ENCODE peak calls at places on chromosomes 7 and 10, in four cellular contexts. J is CD4-positive, CD25-positive, alpha-beta regulatory T cell; A is right cardiac atrium; D is CD4-positive, alpha-beta memory T cell. H is an unnamed sample.

GRCh38 chr7:30894866-30895408 is 16.7 kb upstream of the AQP1 start:
- DNase-seq in J (no peak), A (no peak), D (no peak), H (no peak)

GRCh38 chr10:6885284-6885683 is 305.2 kb upstream of the PRKCQ start:
- DNase-seq in J (peak; percentile 6), A (no peak), D (no peak), H (peak; percentile 50)

GRCh38 chr10:90579602-90580242 is 278.1 kb downstream of the HTR7 start:
- DNase-seq in J (no peak), A (no peak), D (no peak), H (no peak)

GRCh38 chr7:137045573-137045972 is 177.1 kb downstream of the CHRM2 start:
- DNase-seq in J (no peak), A (no peak), D (no peak), H (no peak)

GRCh38 chr7:22142593-22142992 is 196.9 kb upstream of the CDCA7L start:
- DNase-seq in J (no peak), A (no peak), D (no peak), H (no peak)

GRCh38 chr10:111281516-111281915 is 204.7 kb downstream of the ADRA2A start:
- DNase-seq in J (no peak), A (no peak), D (no peak), H (peak; percentile 14)

GRCh38 chr7:157685430-157686284 is 348.9 kb downstream of the DNAJB6 start:
- DNase-seq in J (no peak), A (no peak), D (no peak), H (no peak)

GRCh38 chr7:111198255-111198654 is 107.3 kb downstream of the LRRN3 start:
- DNase-seq in J (no peak), A (no peak), D (no peak), H (no peak)

GRCh38 chr10:101014966-101015581 is 15.5 kb downstream of the LZTS2 start:
- DNase-seq in J (no peak), A (no peak), D (no peak), H (no peak)

GRCh38 chr7:151384776-151385625 is 24.8 kb downstream of the WDR86 start:
- DNase-seq in J (no peak), A (no peak), D (no peak), H (no peak)

DNA sequence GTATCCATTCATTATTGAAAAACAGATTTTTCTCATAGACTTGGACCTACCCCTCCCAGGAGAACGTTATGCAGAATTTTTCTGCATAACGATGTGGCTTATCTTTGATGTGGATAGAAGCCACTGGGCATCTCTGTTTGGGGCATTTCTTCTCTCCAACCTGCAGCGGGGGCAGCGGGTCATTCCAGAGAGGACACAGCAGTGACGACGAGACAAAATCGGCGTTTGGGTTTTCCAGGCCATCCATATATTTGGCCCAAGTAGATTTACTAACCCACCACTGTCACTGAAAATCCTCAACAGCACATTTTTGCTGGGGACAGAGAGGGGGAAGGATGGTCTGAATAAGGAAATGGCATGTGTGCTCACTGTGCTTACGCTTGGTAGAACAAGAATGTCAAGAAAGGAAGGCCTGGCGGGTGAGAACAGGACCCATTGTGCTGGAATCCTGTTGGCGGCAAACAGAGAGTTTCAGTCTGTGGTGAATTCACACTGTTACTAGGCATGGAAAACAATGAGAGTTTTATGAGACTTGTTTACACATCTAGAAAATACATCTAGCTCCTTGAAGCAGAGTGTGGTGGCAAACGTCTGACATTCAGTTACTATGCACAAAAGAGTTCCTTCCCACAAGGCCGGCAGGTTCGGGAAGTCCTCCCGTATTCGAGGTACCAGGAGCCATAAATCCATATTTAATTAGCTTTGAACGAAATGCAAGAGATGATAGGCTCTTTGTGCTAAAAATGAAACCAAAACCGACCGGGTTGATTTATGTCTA is 299.5 kb upstream of the PITRM1 start:
- DNase-seq in J (peak; percentile 74), A (no peak), D (no peak), H (no peak)
- H3K4me3 ChIP-seq in J (peak overlapping the region; percentile 94), A (peak overlapping the region; percentile 26), D (peak overlapping the region; percentile 10), H (no peak overlapping the region)

GRCh38 chr10:42475168-42476098 is 162.9 kb downstream of the ZNF33B start:
- DNase-seq in J (no peak), A (peak; percentile 23), D (no peak), H (no peak)
- H3K4me3 ChIP-seq in J (no peak overlapping the region), A (peak overlapping the region; percentile 24), D (no peak overlapping the region), H (no peak overlapping the region)

DNA sequence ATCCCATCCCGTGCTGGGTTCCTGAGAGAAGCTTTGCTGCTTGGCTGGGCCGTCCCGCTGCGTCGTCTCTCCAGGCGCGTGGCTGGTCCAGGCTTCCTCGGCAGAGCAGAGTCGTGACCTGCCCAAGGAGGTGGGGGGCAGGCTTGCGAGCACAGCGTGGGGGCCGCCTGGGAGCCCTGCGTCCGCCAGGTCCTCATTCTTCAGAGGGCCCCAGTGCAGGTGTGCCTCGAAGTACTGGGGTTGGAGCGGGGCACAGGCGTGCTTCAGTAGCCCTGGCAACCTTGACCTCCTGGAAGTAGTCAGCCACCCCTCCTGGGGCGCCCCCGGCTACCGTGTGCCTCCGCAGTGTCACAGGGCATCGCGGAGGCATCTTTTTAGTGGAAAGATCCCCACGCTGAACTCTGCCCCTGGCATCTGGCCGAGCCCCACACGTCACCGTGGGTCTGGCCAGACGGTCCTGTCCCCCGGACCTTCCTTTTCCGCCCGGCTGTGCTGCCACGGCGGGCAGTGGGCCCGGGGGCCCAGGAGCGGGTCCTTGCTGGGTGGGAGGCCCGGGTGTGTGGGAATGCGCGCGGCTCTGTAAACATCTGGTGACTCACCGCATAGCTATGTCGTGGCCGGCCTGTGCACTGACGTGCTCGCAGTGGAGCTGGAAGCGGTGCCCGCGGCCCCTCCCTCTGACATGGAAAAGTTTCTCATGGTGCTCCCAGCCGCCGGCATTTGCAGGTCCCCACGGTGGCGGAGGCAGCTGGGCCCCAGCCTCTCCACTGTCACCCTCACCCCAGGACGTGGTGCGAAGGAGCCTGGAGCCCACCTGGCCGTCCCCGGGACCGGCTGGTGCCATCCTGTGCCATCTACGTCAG is 6.5 kb downstream of the MAFK start:
- DNase-seq in J (no peak), A (peak; percentile 97), D (no peak), H (no peak)
- H3K4me3 ChIP-seq in J (no peak overlapping the region), A (peak overlapping the region; percentile 34), D (no peak overlapping the region), H (no peak overlapping the region)

GRCh38 chr10:26445411-26446031 is 7.4 kb downstream of the APBB1IP start:
- DNase-seq in J (no peak), A (no peak), D (no peak), H (no peak)
- H3K4me3 ChIP-seq in J (peak overlapping the region; percentile 77), A (no peak overlapping the region), D (no peak overlapping the region), H (no peak overlapping the region)

H was measured in Jurkat, Clone E6-1.